ENCODE peak calls at places on chromosomes 16 and 17, in eight cellular contexts. One of them, this sample, is unnamed.
A peak's percentile ranks its signal among the peaks of the same experiment; 100 is the strongest.

GRCh38 chr16:23865853-23866252 is 30.1 kb downstream of the PRKCB start:
- DNase-seq in ovary: no peak
- DNase-seq in endodermal cell: peak; percentile 64
- DNase-seq in body of pancreas: no peak
- DNase-seq in tibial artery: no peak
- DNase-seq in neural progenitor cell: no peak
- DNase-seq in left ventricle myocardium inferior: no peak
- DNase-seq in CD8-positive, alpha-beta T cell: no peak
- DNase-seq in this sample: no peak

GRCh38 chr17:63189930-63190329 is 223.9 kb downstream of the TANC2 start:
- DNase-seq in ovary: no peak
- DNase-seq in endodermal cell: no peak
- DNase-seq in body of pancreas: no peak
- DNase-seq in tibial artery: no peak
- DNase-seq in neural progenitor cell: no peak
- DNase-seq in left ventricle myocardium inferior: no peak
- DNase-seq in CD8-positive, alpha-beta T cell: no peak
- DNase-seq in this sample: no peak

GRCh38 chr17:50689956-50690886 is 17.5 kb downstream of the ANKRD40 start:
- DNase-seq in ovary: no peak
- DNase-seq in endodermal cell: peak; percentile 71
- DNase-seq in body of pancreas: no peak
- DNase-seq in tibial artery: no peak
- DNase-seq in neural progenitor cell: peak; percentile 96
- DNase-seq in left ventricle myocardium inferior: no peak
- DNase-seq in CD8-positive, alpha-beta T cell: no peak
- DNase-seq in this sample: no peak

GRCh38 chr16:54280751-54281150 is 5.8 kb downstream of the IRX3 start:
- DNase-seq in ovary: no peak
- DNase-seq in endodermal cell: no peak
- DNase-seq in body of pancreas: no peak
- DNase-seq in tibial artery: no peak
- DNase-seq in neural progenitor cell: no peak
- DNase-seq in left ventricle myocardium inferior: no peak
- DNase-seq in CD8-positive, alpha-beta T cell: no peak
- DNase-seq in this sample: no peak

GRCh38 chr17:10631048-10631700 is 25.9 kb downstream of the MYH3 start:
- DNase-seq in ovary: no peak
- DNase-seq in endodermal cell: peak; percentile 88
- DNase-seq in body of pancreas: no peak
- DNase-seq in tibial artery: no peak
- DNase-seq in neural progenitor cell: peak; percentile 50
- DNase-seq in left ventricle myocardium inferior: no peak
- DNase-seq in CD8-positive, alpha-beta T cell: no peak
- DNase-seq in this sample: no peak

GRCh38 chr17:79803421-79803996 is 6.6 kb upstream of the CBX8 start:
- DNase-seq in ovary: no peak
- DNase-seq in endodermal cell: peak; percentile 63
- DNase-seq in body of pancreas: no peak
- DNase-seq in tibial artery: no peak
- DNase-seq in neural progenitor cell: peak; percentile 22
- DNase-seq in left ventricle myocardium inferior: no peak
- DNase-seq in CD8-positive, alpha-beta T cell: no peak
- DNase-seq in this sample: no peak

GRCh38 chr16:3879258-3879886 is 1.1 kb downstream of the CREBBP start:
- DNase-seq in ovary: no peak
- DNase-seq in endodermal cell: peak; percentile 62
- DNase-seq in body of pancreas: no peak
- DNase-seq in tibial artery: no peak
- DNase-seq in neural progenitor cell: peak; percentile 54
- DNase-seq in left ventricle myocardium inferior: peak; percentile 36
- DNase-seq in CD8-positive, alpha-beta T cell: no peak
- DNase-seq in this sample: no peak

GRCh38 chr16:48605518-48606110 is 4.4 kb downstream of the N4BP1 start:
- DNase-seq in ovary: no peak
- DNase-seq in endodermal cell: no peak
- DNase-seq in body of pancreas: no peak
- DNase-seq in tibial artery: no peak
- DNase-seq in neural progenitor cell: no peak
- DNase-seq in left ventricle myocardium inferior: peak; percentile 36
- DNase-seq in CD8-positive, alpha-beta T cell: no peak
- DNase-seq in this sample: no peak

GRCh38 chr16:77807-78443 is at the start of gene MPG:
- DNase-seq in ovary: peak; percentile 89
- DNase-seq in endodermal cell: peak; percentile 93
- DNase-seq in body of pancreas: peak; percentile 81
- DNase-seq in tibial artery: peak; percentile 84
- DNase-seq in neural progenitor cell: peak; percentile 89
- DNase-seq in left ventricle myocardium inferior: peak; percentile 91
- DNase-seq in CD8-positive, alpha-beta T cell: peak; percentile 76
- DNase-seq in this sample: peak; percentile 92

GRCh38 chr16:84277244-84277823 is 17.3 kb upstream of the WFDC1 start:
- DNase-seq in ovary: peak; percentile 58
- DNase-seq in endodermal cell: peak; percentile 92
- DNase-seq in body of pancreas: peak; percentile 50
- DNase-seq in tibial artery: peak; percentile 52
- DNase-seq in neural progenitor cell: peak; percentile 84
- DNase-seq in left ventricle myocardium inferior: peak; percentile 64
- DNase-seq in CD8-positive, alpha-beta T cell: peak; percentile 65
- DNase-seq in this sample: peak; percentile 35

GRCh38 chr16:68286153-68287074 is 22.1 kb downstream of the SLC7A6 start:
- DNase-seq in ovary: no peak
- DNase-seq in endodermal cell: no peak
- DNase-seq in body of pancreas: no peak
- DNase-seq in tibial artery: no peak
- DNase-seq in neural progenitor cell: no peak
- DNase-seq in left ventricle myocardium inferior: no peak
- DNase-seq in CD8-positive, alpha-beta T cell: peak; percentile 42
- DNase-seq in this sample: no peak

GRCh38 chr17:79834575-79835469 is 4.4 kb downstream of the CBX4 start:
- DNase-seq in ovary: no peak
- DNase-seq in endodermal cell: peak; percentile 97
- DNase-seq in body of pancreas: peak; percentile 41
- DNase-seq in tibial artery: no peak
- DNase-seq in neural progenitor cell: peak; percentile 77
- DNase-seq in left ventricle myocardium inferior: no peak
- DNase-seq in CD8-positive, alpha-beta T cell: peak; percentile 56
- DNase-seq in this sample: no peak

GRCh38 chr17:51362818-51363598 is 102.7 kb downstream of the UTP18 start:
- DNase-seq in ovary: no peak
- DNase-seq in endodermal cell: peak; percentile 69
- DNase-seq in body of pancreas: no peak
- DNase-seq in tibial artery: no peak
- DNase-seq in neural progenitor cell: no peak
- DNase-seq in left ventricle myocardium inferior: no peak
- DNase-seq in CD8-positive, alpha-beta T cell: no peak
- DNase-seq in this sample: no peak

GRCh38 chr17:77828749-77829539 is 129.6 kb upstream of the TNRC6C start:
- DNase-seq in ovary: no peak
- DNase-seq in endodermal cell: no peak
- DNase-seq in body of pancreas: no peak
- DNase-seq in tibial artery: no peak
- DNase-seq in neural progenitor cell: no peak
- DNase-seq in left ventricle myocardium inferior: no peak
- DNase-seq in CD8-positive, alpha-beta T cell: no peak
- DNase-seq in this sample: no peak

GRCh38 chr16:71885261-71885650 is 1.3 kb upstream of the ZNF821 start:
- DNase-seq in ovary: no peak
- DNase-seq in endodermal cell: peak; percentile 60
- DNase-seq in body of pancreas: no peak
- DNase-seq in tibial artery: no peak
- DNase-seq in neural progenitor cell: no peak
- DNase-seq in left ventricle myocardium inferior: no peak
- DNase-seq in CD8-positive, alpha-beta T cell: no peak
- DNase-seq in this sample: no peak

GRCh38 chr17:63497708-63498483 is 21.0 kb downstream of the ACE start:
- DNase-seq in ovary: no peak
- DNase-seq in endodermal cell: peak; percentile 94
- DNase-seq in body of pancreas: no peak
- DNase-seq in tibial artery: no peak
- DNase-seq in neural progenitor cell: peak; percentile 60
- DNase-seq in left ventricle myocardium inferior: no peak
- DNase-seq in CD8-positive, alpha-beta T cell: no peak
- DNase-seq in this sample: no peak

GRCh38 chr17:75864448-75864871 is 9.3 kb upstream of the WBP2 start:
- DNase-seq in ovary: peak; percentile 69
- DNase-seq in endodermal cell: peak; percentile 74
- DNase-seq in body of pancreas: no peak
- DNase-seq in tibial artery: peak; percentile 75
- DNase-seq in neural progenitor cell: peak; percentile 32
- DNase-seq in left ventricle myocardium inferior: peak; percentile 78
- DNase-seq in CD8-positive, alpha-beta T cell: peak; percentile 55
- DNase-seq in this sample: peak; percentile 79

GRCh38 chr17:63578769-63579111 is 22.0 kb upstream of the TACO1 start:
- DNase-seq in ovary: no peak
- DNase-seq in endodermal cell: no peak
- DNase-seq in body of pancreas: no peak
- DNase-seq in tibial artery: no peak
- DNase-seq in neural progenitor cell: no peak
- DNase-seq in left ventricle myocardium inferior: no peak
- DNase-seq in CD8-positive, alpha-beta T cell: no peak
- DNase-seq in this sample: no peak

GRCh38 chr17:3479988-3480387 is 4.2 kb downstream of the ASPA start:
- DNase-seq in ovary: no peak
- DNase-seq in endodermal cell: no peak
- DNase-seq in body of pancreas: no peak
- DNase-seq in tibial artery: no peak
- DNase-seq in neural progenitor cell: no peak
- DNase-seq in left ventricle myocardium inferior: no peak
- DNase-seq in CD8-positive, alpha-beta T cell: no peak
- DNase-seq in this sample: no peak

GRCh38 chr17:51046527-51047384 is 73.9 kb downstream of the SPAG9 start:
- DNase-seq in ovary: peak; percentile 69
- DNase-seq in endodermal cell: peak; percentile 94
- DNase-seq in body of pancreas: peak; percentile 44
- DNase-seq in tibial artery: peak; percentile 31
- DNase-seq in neural progenitor cell: peak; percentile 96
- DNase-seq in left ventricle myocardium inferior: peak; percentile 36
- DNase-seq in CD8-positive, alpha-beta T cell: no peak
- DNase-seq in this sample: peak; percentile 89

GRCh38 chr17:72863511-72864175 is 228.8 kb downstream of the SLC39A11 start:
- DNase-seq in ovary: no peak
- DNase-seq in endodermal cell: peak; percentile 35
- DNase-seq in body of pancreas: no peak
- DNase-seq in tibial artery: no peak
- DNase-seq in neural progenitor cell: peak; percentile 18
- DNase-seq in left ventricle myocardium inferior: no peak
- DNase-seq in CD8-positive, alpha-beta T cell: no peak
- DNase-seq in this sample: no peak

GRCh38 chr17:78128616-78129384 is at the start of gene TMC6:
- DNase-seq in ovary: no peak
- DNase-seq in endodermal cell: peak; percentile 97
- DNase-seq in body of pancreas: peak; percentile 67
- DNase-seq in tibial artery: no peak
- DNase-seq in neural progenitor cell: peak; percentile 74
- DNase-seq in left ventricle myocardium inferior: no peak
- DNase-seq in CD8-positive, alpha-beta T cell: peak; percentile 89
- DNase-seq in this sample: no peak

GRCh38 chr16:37511-37910 is 15.9 kb downstream of the POLR3K start:
- DNase-seq in ovary: no peak
- DNase-seq in endodermal cell: no peak
- DNase-seq in body of pancreas: no peak
- DNase-seq in tibial artery: no peak
- DNase-seq in neural progenitor cell: no peak
- DNase-seq in left ventricle myocardium inferior: no peak
- DNase-seq in CD8-positive, alpha-beta T cell: no peak
- DNase-seq in this sample: no peak

GRCh38 chr17:2412561-2413021 is 11.7 kb upstream of the MNT start:
- DNase-seq in ovary: peak; percentile 30
- DNase-seq in endodermal cell: peak; percentile 83
- DNase-seq in body of pancreas: peak; percentile 78
- DNase-seq in tibial artery: peak; percentile 41
- DNase-seq in neural progenitor cell: peak; percentile 23
- DNase-seq in left ventricle myocardium inferior: no peak
- DNase-seq in CD8-positive, alpha-beta T cell: no peak
- DNase-seq in this sample: no peak
- TF ChIP-seq CTCF in ovary: no peak
- TF ChIP-seq CTCF in endodermal cell: peak; percentile 36
- TF ChIP-seq CTCF in body of pancreas: peak; percentile 19
- TF ChIP-seq CTCF in tibial artery: no peak
- TF ChIP-seq CTCF in neural progenitor cell: no peak
- TF ChIP-seq CTCF in left ventricle myocardium inferior: no peak
- TF ChIP-seq CTCF in CD8-positive, alpha-beta T cell: no peak
- TF ChIP-seq CTCF in this sample: no peak

GRCh38 chr17:39739885-39740356 is 2.2 kb downstream of the GRB7 start:
- DNase-seq in ovary: no peak
- DNase-seq in endodermal cell: peak; percentile 91
- DNase-seq in body of pancreas: no peak
- DNase-seq in tibial artery: no peak
- DNase-seq in neural progenitor cell: peak; percentile 18
- DNase-seq in left ventricle myocardium inferior: no peak
- DNase-seq in CD8-positive, alpha-beta T cell: no peak
- DNase-seq in this sample: no peak
- H3K4me3 ChIP-seq in ovary: peak overlapping the region; percentile 11
- H3K4me3 ChIP-seq in endodermal cell: peak overlapping the region; percentile 87
- H3K4me3 ChIP-seq in body of pancreas: peak overlapping the region; percentile 64
- H3K4me3 ChIP-seq in tibial artery: no peak overlapping the region
- H3K4me3 ChIP-seq in neural progenitor cell: peak overlapping the region; percentile 62
- H3K4me3 ChIP-seq in left ventricle myocardium inferior: peak overlapping the region; percentile 57
- H3K4me3 ChIP-seq in CD8-positive, alpha-beta T cell: no peak overlapping the region
- H3K4me3 ChIP-seq in this sample: peak overlapping the region; percentile 18

GRCh38 chr16:55821210-55821609 is 11.7 kb downstream of the CES1 start:
- DNase-seq in ovary: no peak
- DNase-seq in endodermal cell: peak; percentile 10
- DNase-seq in body of pancreas: no peak
- DNase-seq in tibial artery: no peak
- DNase-seq in neural progenitor cell: no peak
- DNase-seq in left ventricle myocardium inferior: no peak
- DNase-seq in CD8-positive, alpha-beta T cell: no peak
- DNase-seq in this sample: no peak

GRCh38 chr16:55822280-55822810 is 10.6 kb downstream of the CES1 start:
- DNase-seq in ovary: no peak
- DNase-seq in endodermal cell: peak; percentile 21
- DNase-seq in body of pancreas: no peak
- DNase-seq in tibial artery: no peak
- DNase-seq in neural progenitor cell: no peak
- DNase-seq in left ventricle myocardium inferior: no peak
- DNase-seq in CD8-positive, alpha-beta T cell: no peak
- DNase-seq in this sample: no peak

GRCh38 chr16:55817236-55817912 is 15.5 kb downstream of the CES1 start:
- DNase-seq in ovary: no peak
- DNase-seq in endodermal cell: peak; percentile 22
- DNase-seq in body of pancreas: no peak
- DNase-seq in tibial artery: no peak
- DNase-seq in neural progenitor cell: no peak
- DNase-seq in left ventricle myocardium inferior: no peak
- DNase-seq in CD8-positive, alpha-beta T cell: no peak
- DNase-seq in this sample: no peak

GRCh38 chr16:55824473-55824872 is 8.4 kb downstream of the CES1 start:
- DNase-seq in ovary: no peak
- DNase-seq in endodermal cell: no peak
- DNase-seq in body of pancreas: no peak
- DNase-seq in tibial artery: no peak
- DNase-seq in neural progenitor cell: no peak
- DNase-seq in left ventricle myocardium inferior: no peak
- DNase-seq in CD8-positive, alpha-beta T cell: no peak
- DNase-seq in this sample: no peak

GRCh38 chr16:55820615-55821014 is 12.3 kb downstream of the CES1 start:
- DNase-seq in ovary: no peak
- DNase-seq in endodermal cell: peak; percentile 17
- DNase-seq in body of pancreas: no peak
- DNase-seq in tibial artery: no peak
- DNase-seq in neural progenitor cell: no peak
- DNase-seq in left ventricle myocardium inferior: no peak
- DNase-seq in CD8-positive, alpha-beta T cell: no peak
- DNase-seq in this sample: no peak
- H3K27ac ChIP-seq in ovary: no peak overlapping the region
- H3K27ac ChIP-seq in endodermal cell: no peak overlapping the region
- H3K27ac ChIP-seq in body of pancreas: no peak overlapping the region
- H3K27ac ChIP-seq in tibial artery: no peak overlapping the region
- H3K27ac ChIP-seq in neural progenitor cell: no peak overlapping the region
- H3K27ac ChIP-seq in left ventricle myocardium inferior: no peak overlapping the region
- H3K27ac ChIP-seq in CD8-positive, alpha-beta T cell: no peak overlapping the region
- H3K27ac ChIP-seq in this sample: no peak overlapping the region

GRCh38 chr17:49616086-49616485 is 40.4 kb downstream of the NXPH3 start:
- DNase-seq in ovary: no peak
- DNase-seq in endodermal cell: no peak
- DNase-seq in body of pancreas: no peak
- DNase-seq in tibial artery: no peak
- DNase-seq in neural progenitor cell: peak; percentile 21
- DNase-seq in left ventricle myocardium inferior: no peak
- DNase-seq in CD8-positive, alpha-beta T cell: no peak
- DNase-seq in this sample: no peak
- TF ChIP-seq CTCF in ovary: no peak
- TF ChIP-seq CTCF in endodermal cell: peak; percentile 69
- TF ChIP-seq CTCF in body of pancreas: no peak
- TF ChIP-seq CTCF in tibial artery: peak; percentile 46
- TF ChIP-seq CTCF in neural progenitor cell: peak; percentile 37
- TF ChIP-seq CTCF in left ventricle myocardium inferior: peak; percentile 45
- TF ChIP-seq CTCF in CD8-positive, alpha-beta T cell: no peak
- TF ChIP-seq CTCF in this sample: peak; percentile 26